ENCODE peak calls at places on chromosomes 16 and 17, in four cellular contexts. T is HFFc6, Z is lower leg skin, G is left kidney. D is an unnamed sample.

GRCh38 chr16:81431554-81432353 is 12.9 kb upstream of the CMIP start:
- DNase-seq in T (peak; percentile 89), Z (no peak), G (peak; percentile 62), D (no peak)

GRCh38 chr16:65386707-65387106 is 264.8 kb upstream of the CDH11 start:
- DNase-seq in T (no peak), Z (no peak), G (no peak), D (no peak)

GRCh38 chr17:31537558-31537957 is 146.1 kb downstream of the RAB11FIP4 start:
- DNase-seq in T (no peak), Z (no peak), G (peak; percentile 53), D (no peak)

GRCh38 chr16:83943516-83944050 is 9.5 kb upstream of the OSGIN1 start:
- DNase-seq in T (no peak), Z (no peak), G (no peak), D (no peak)

GRCh38 chr17:58084317-58084981 is 1.2 kb downstream of the DYNLL2 start:
- DNase-seq in T (peak; percentile 2), Z (no peak), G (peak; percentile 80), D (no peak)

GRCh38 chr17:74532115-74532514 is 840 bp upstream of the CD300LB start:
- DNase-seq in T (no peak), Z (peak; percentile 88), G (no peak), D (peak; percentile 51)

GRCh38 chr16:27595993-27596392 is 46.0 kb downstream of the KATNIP start:
- DNase-seq in T (no peak), Z (no peak), G (no peak), D (no peak)

GRCh38 chr16:588889-589657 is 793 bp upstream of the RAB40C start:
- DNase-seq in T (peak; percentile 92), Z (peak; percentile 100), G (peak; percentile 98), D (peak; percentile 98)

GRCh38 chr17:7440823-7441174 is 1.5 kb downstream of the FGF11 start:
- DNase-seq in T (no peak), Z (no peak), G (peak; percentile 70), D (no peak)

GRCh38 chr17:42456223-42457106 is 2.2 kb upstream of the ATP6V0A1 start:
- DNase-seq in T (peak; percentile 55), Z (no peak), G (no peak), D (no peak)

GRCh38 chr17:43006639-43007551 is at the start of gene IFI35:
- DNase-seq in T (peak; percentile 80), Z (peak; percentile 98), G (peak; percentile 83), D (peak; percentile 90)

GRCh38 chr16:230949-231348 is 1.7 kb upstream of the LUC7L start:
- DNase-seq in T (no peak), Z (no peak), G (peak; percentile 39), D (no peak)